ENCODE peak calls at places on chromosomes 16 and 17, in five cellular contexts. One of them, this sample, is unnamed.

GRCh38 chr17:329794-330420 is 22.7 kb downstream of the RPH3AL start:
- DNase-seq in lower lobe of right lung: no peak
- DNase-seq in bronchial epithelial cell: no peak
- DNase-seq in choroid plexus epithelial cell: no peak
- DNase-seq in osteoblast: peak
- DNase-seq in this sample: no peak

GRCh38 chr16:53737563-53737962 is 33.6 kb downstream of the FTO start:
- DNase-seq in lower lobe of right lung: no peak
- DNase-seq in bronchial epithelial cell: no peak
- DNase-seq in choroid plexus epithelial cell: no peak
- DNase-seq in osteoblast: no peak
- DNase-seq in this sample: no peak

GRCh38 chr17:49252148-49252682 is 21.6 kb upstream of the PHOSPHO1 start:
- DNase-seq in lower lobe of right lung: peak
- DNase-seq in bronchial epithelial cell: no peak
- DNase-seq in choroid plexus epithelial cell: peak
- DNase-seq in osteoblast: peak
- DNase-seq in this sample: peak

GRCh38 chr16:19393226-19394074 is 24.2 kb upstream of the TMC5 start:
- DNase-seq in lower lobe of right lung: no peak
- DNase-seq in bronchial epithelial cell: peak
- DNase-seq in choroid plexus epithelial cell: no peak
- DNase-seq in osteoblast: no peak
- DNase-seq in this sample: peak

GRCh38 chr17:35896011-35896587 is 15.9 kb upstream of the CCL5 start:
- DNase-seq in lower lobe of right lung: no peak
- DNase-seq in bronchial epithelial cell: no peak
- DNase-seq in choroid plexus epithelial cell: peak
- DNase-seq in osteoblast: no peak
- DNase-seq in this sample: no peak

GRCh38 chr17:72121164-72122001 is 563 bp downstream of the SOX9 start:
- DNase-seq in lower lobe of right lung: peak
- DNase-seq in bronchial epithelial cell: peak
- DNase-seq in choroid plexus epithelial cell: peak
- DNase-seq in osteoblast: peak
- DNase-seq in this sample: peak

GRCh38 chr17:72136692-72137550 is 16.1 kb downstream of the SOX9 start:
- DNase-seq in lower lobe of right lung: no peak
- DNase-seq in bronchial epithelial cell: peak
- DNase-seq in choroid plexus epithelial cell: peak
- DNase-seq in osteoblast: no peak
- DNase-seq in this sample: peak

GRCh38 chr16:53029971-53030370 is 22.7 kb downstream of the CHD9NB start:
- DNase-seq in lower lobe of right lung: no peak
- DNase-seq in bronchial epithelial cell: no peak
- DNase-seq in choroid plexus epithelial cell: no peak
- DNase-seq in osteoblast: no peak
- DNase-seq in this sample: no peak

GRCh38 chr16:81265658-81266451 is 27.4 kb downstream of the BCO1 start:
- DNase-seq in lower lobe of right lung: peak
- DNase-seq in bronchial epithelial cell: no peak
- DNase-seq in choroid plexus epithelial cell: peak
- DNase-seq in osteoblast: no peak
- DNase-seq in this sample: no peak

DNA sequence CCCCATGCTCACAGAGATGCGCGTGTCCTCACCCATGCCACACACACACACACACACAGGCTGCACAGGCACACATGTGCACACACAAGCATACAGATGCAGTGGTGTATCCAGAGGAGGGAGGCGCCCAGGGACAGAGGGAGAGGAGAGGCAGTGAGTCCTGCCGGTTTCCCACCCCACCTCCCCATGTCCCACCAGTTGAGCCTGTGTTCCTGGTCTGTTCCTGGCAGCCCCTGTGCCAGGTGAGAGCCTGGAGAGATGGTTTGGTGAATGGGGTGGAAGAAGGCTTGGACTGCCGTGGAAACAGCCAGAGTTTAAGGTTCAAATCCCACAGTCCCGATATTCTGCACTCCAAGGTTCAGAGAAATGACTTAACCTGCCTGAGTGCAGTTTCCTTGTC is 10.2 kb upstream of the FADS6 start:
- DNase-seq in lower lobe of right lung: no peak
- DNase-seq in bronchial epithelial cell: no peak
- DNase-seq in choroid plexus epithelial cell: no peak
- DNase-seq in osteoblast: peak
- DNase-seq in this sample: no peak
- H3K4me3 ChIP-seq in lower lobe of right lung: no peak
- H3K4me3 ChIP-seq in bronchial epithelial cell: no peak
- H3K4me3 ChIP-seq in choroid plexus epithelial cell: no peak
- H3K4me3 ChIP-seq in osteoblast: no peak
- H3K4me3 ChIP-seq in this sample: no peak

GRCh38 chr16:47725188-47725695 is 264.1 kb downstream of the PHKB start:
- DNase-seq in lower lobe of right lung: no peak
- DNase-seq in bronchial epithelial cell: no peak
- DNase-seq in choroid plexus epithelial cell: no peak
- DNase-seq in osteoblast: no peak
- DNase-seq in this sample: no peak

GRCh38 chr16:47729701-47730100 is 268.6 kb downstream of the PHKB start:
- DNase-seq in lower lobe of right lung: no peak
- DNase-seq in bronchial epithelial cell: no peak
- DNase-seq in choroid plexus epithelial cell: no peak
- DNase-seq in osteoblast: no peak
- DNase-seq in this sample: no peak

GRCh38 chr16:47727131-47727530 is 266.0 kb downstream of the PHKB start:
- DNase-seq in lower lobe of right lung: no peak
- DNase-seq in bronchial epithelial cell: no peak
- DNase-seq in choroid plexus epithelial cell: no peak
- DNase-seq in osteoblast: no peak
- DNase-seq in this sample: no peak

GRCh38 chr16:47726031-47726675 is 265.0 kb downstream of the PHKB start:
- DNase-seq in lower lobe of right lung: no peak
- DNase-seq in bronchial epithelial cell: no peak
- DNase-seq in choroid plexus epithelial cell: peak
- DNase-seq in osteoblast: no peak
- DNase-seq in this sample: no peak

GRCh38 chr16:47728229-47728628 is 267.1 kb downstream of the PHKB start:
- DNase-seq in lower lobe of right lung: no peak
- DNase-seq in bronchial epithelial cell: no peak
- DNase-seq in choroid plexus epithelial cell: no peak
- DNase-seq in osteoblast: no peak
- DNase-seq in this sample: no peak
- TF ChIP-seq CTCF in lower lobe of right lung: no peak
- TF ChIP-seq CTCF in bronchial epithelial cell: no peak
- TF ChIP-seq CTCF in choroid plexus epithelial cell: no peak
- TF ChIP-seq CTCF in osteoblast: no peak
- TF ChIP-seq CTCF in this sample: no peak

GRCh38 chr16:66524601-66525164 is 25.2 kb downstream of the TK2 start:
- DNase-seq in lower lobe of right lung: peak
- DNase-seq in bronchial epithelial cell: no peak
- DNase-seq in choroid plexus epithelial cell: no peak
- DNase-seq in osteoblast: no peak
- DNase-seq in this sample: no peak
- H3K4me3 ChIP-seq in lower lobe of right lung: no peak
- H3K4me3 ChIP-seq in bronchial epithelial cell: no peak
- H3K4me3 ChIP-seq in choroid plexus epithelial cell: no peak
- H3K4me3 ChIP-seq in osteoblast: no peak
- H3K4me3 ChIP-seq in this sample: no peak

GRCh38 chr17:28471531-28472342 is 1.7 kb upstream of the SLC13A2 start:
- DNase-seq in lower lobe of right lung: no peak
- DNase-seq in bronchial epithelial cell: peak
- DNase-seq in choroid plexus epithelial cell: no peak
- DNase-seq in osteoblast: no peak
- DNase-seq in this sample: peak

GRCh38 chr17:28472871-28473497 is 460 bp upstream of the SLC13A2 start:
- DNase-seq in lower lobe of right lung: no peak
- DNase-seq in bronchial epithelial cell: no peak
- DNase-seq in choroid plexus epithelial cell: no peak
- DNase-seq in osteoblast: peak
- DNase-seq in this sample: no peak

GRCh38 chr17:28475151-28475900 is 1.9 kb downstream of the SLC13A2 start:
- DNase-seq in lower lobe of right lung: no peak
- DNase-seq in bronchial epithelial cell: no peak
- DNase-seq in choroid plexus epithelial cell: peak
- DNase-seq in osteoblast: peak
- DNase-seq in this sample: no peak

GRCh38 chr17:28474035-28474640 is 694 bp downstream of the SLC13A2 start:
- DNase-seq in lower lobe of right lung: no peak
- DNase-seq in bronchial epithelial cell: no peak
- DNase-seq in choroid plexus epithelial cell: no peak
- DNase-seq in osteoblast: no peak
- DNase-seq in this sample: no peak

DNA sequence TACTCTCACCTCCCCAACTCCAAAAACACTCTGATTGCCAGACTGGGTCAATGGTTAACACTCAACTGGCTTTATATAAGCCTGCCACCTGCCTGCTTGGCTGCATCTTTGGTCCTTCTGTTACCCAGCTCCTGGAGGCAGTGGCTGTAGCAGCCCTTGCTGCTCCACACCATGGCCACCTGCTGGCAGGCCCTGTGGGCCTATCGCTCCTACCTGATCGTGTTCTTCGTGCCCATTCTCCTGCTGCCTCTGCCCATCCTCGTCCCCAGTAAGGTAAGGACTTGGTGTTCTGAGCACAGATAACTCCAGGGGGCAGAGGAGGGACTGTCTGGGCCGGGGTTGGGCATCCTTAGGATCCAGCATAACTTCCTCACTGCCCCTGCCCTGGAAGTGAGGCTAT is at the start of gene SLC13A2:
- DNase-seq in lower lobe of right lung: no peak
- DNase-seq in bronchial epithelial cell: no peak
- DNase-seq in choroid plexus epithelial cell: no peak
- DNase-seq in osteoblast: no peak
- DNase-seq in this sample: no peak
- TF ChIP-seq CTCF in lower lobe of right lung: no peak
- TF ChIP-seq CTCF in bronchial epithelial cell: no peak
- TF ChIP-seq CTCF in choroid plexus epithelial cell: no peak
- TF ChIP-seq CTCF in osteoblast: no peak
- TF ChIP-seq CTCF in this sample: peak

DNA sequence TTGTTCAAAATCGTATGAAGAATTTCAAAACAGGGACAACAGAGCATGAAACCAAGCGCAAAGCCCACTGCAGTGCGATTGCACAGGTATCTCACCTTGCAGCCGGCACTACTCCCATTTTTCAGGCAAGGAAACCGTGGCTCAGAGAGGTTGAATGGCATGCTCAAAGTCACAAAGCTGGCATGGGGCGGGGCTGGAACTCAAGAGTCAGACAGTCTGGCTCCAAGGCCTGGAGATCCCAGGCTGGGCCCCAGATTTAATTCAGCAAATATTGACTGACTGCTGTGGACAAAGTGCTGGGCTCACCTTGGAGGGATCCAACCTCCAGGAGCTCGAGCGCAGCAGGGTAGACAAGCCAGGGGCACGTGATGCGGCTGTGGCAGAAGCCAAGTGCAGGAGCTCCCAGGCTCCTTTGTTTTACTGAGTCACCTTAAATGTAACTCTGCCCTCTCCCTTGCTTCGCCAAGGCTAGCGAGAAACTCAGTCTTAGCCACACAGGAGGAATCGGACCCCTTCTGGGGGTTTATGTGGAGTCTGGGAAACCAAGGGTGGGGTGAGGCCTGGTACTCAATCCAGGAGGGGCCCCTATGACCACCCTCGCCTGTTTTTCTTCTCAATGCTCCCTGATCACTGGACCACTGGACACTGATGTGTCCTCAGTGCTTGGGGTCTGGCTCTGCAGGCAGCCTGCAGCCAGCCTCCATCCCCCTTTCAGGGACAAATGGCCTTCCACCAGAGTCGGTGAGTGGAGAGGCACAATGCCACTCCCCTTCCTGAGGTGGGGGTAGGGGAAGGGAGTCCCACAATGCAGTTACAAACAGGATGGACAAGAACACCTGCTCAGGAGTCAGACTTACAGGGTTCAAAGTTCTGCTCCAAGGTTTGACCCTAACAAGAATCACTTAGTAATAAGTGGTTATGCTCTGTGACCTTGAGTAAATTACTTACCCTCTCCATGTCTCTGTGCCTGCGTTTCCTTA is 3.9 kb upstream of the SPATA20 start:
- DNase-seq in lower lobe of right lung: peak
- DNase-seq in bronchial epithelial cell: peak
- DNase-seq in choroid plexus epithelial cell: no peak
- DNase-seq in osteoblast: no peak
- DNase-seq in this sample: peak
- H3K4me3 ChIP-seq in lower lobe of right lung: peak
- H3K4me3 ChIP-seq in bronchial epithelial cell: no peak
- H3K4me3 ChIP-seq in choroid plexus epithelial cell: no peak
- H3K4me3 ChIP-seq in osteoblast: peak
- H3K4me3 ChIP-seq in this sample: no peak